ENCODE peak calls at places on chromosomes 5 and 9, in ten cellular contexts. M, S, G, C, Q, D, F, N, I and U are unnamed samples.

GRCh38 chr5:100803391-100803790 is 99.7 kb downstream of the ST8SIA4 start:
- DNase-seq in Q (no peak), I (no peak), M (no peak), C (no peak), N (no peak), S (no peak), G (no peak), D (no peak), F (no peak), U (no peak)

GRCh38 chr5:96149546-96149945 is 187.9 kb upstream of the ELL2 start:
- DNase-seq in D (peak; percentile 67), N (no peak), I (no peak), F (no peak), M (peak; percentile 88), S (no peak), C (peak; percentile 39), G (no peak), Q (no peak), U (no peak)

GRCh38 chr5:31377284-31377946 is 154.5 kb downstream of the DROSHA start:
- DNase-seq in D (no peak), M (no peak), I (no peak), C (no peak), N (no peak), G (no peak), Q (no peak), F (no peak), S (no peak), U (no peak)

GRCh38 chr5:133945561-133945960 is 22.9 kb downstream of the C5orf15 start:
- DNase-seq in F (no peak), G (no peak), D (no peak), N (no peak), M (peak; percentile 64), I (no peak), C (no peak), S (no peak), Q (no peak), U (no peak)

GRCh38 chr9:136645343-136645902 is 17.3 kb upstream of the EGFL7 start:
- DNase-seq in D (no peak), G (no peak), S (no peak), N (no peak), Q (no peak), F (no peak), M (no peak), C (no peak), I (no peak), U (no peak)

GRCh38 chr5:176548967-176549444 is at the start of gene CDHR2:
- DNase-seq in S (no peak), I (no peak), D (no peak), N (no peak), M (no peak), Q (no peak), F (no peak), G (no peak), C (no peak), U (no peak)

GRCh38 chr9:26313108-26313507 is 579.5 kb downstream of the CAAP1 start:
- DNase-seq in D (no peak), G (no peak), I (no peak), M (no peak), N (no peak), F (no peak), S (no peak), Q (no peak), C (no peak), U (no peak)

GRCh38 chr5:38926121-38926520 is 80.3 kb downstream of the OSMR start:
- DNase-seq in N (no peak), S (no peak), I (no peak), F (no peak), D (peak; percentile 86), M (peak; percentile 84), Q (no peak), G (no peak), C (no peak), U (no peak)

GRCh38 chr5:78638423-78638822 is 10.1 kb downstream of the LHFPL2 start:
- DNase-seq in Q (no peak), N (no peak), M (peak; percentile 99), F (no peak), D (peak; percentile 99), S (peak; percentile 75), G (peak; percentile 77), I (no peak), C (peak; percentile 84), U (peak; percentile 56)

GRCh38 chr9:136688274-136689107 is 1.2 kb upstream of the AGPAT2 start:
- DNase-seq in G (no peak), M (no peak), F (no peak), D (no peak), N (no peak), S (no peak), I (no peak), Q (peak; percentile 78), C (no peak), U (no peak)

GRCh38 chr5:176365663-176366574 is 632 bp downstream of the ARL10 start:
- DNase-seq in I (no peak), D (peak; percentile 77), Q (peak; percentile 63), G (peak; percentile 74), F (no peak), M (peak; percentile 79), N (no peak), S (no peak), C (no peak), U (peak; percentile 62)

GRCh38 chr5:169354263-169354662 is 53.3 kb upstream of the SLIT3 start:
- DNase-seq in G (no peak), D (peak; percentile 56), Q (no peak), M (peak; percentile 50), C (peak; percentile 62), N (no peak), F (no peak), S (no peak), I (peak; percentile 11), U (no peak)

GRCh38 chr9:12884736-12885395 is 110.0 kb downstream of the LURAP1L start:
- DNase-seq in Q (no peak), N (no peak), M (peak; percentile 68), C (peak; percentile 86), F (no peak), D (peak; percentile 80), G (no peak), I (no peak), S (no peak), U (no peak)

GRCh38 chr9:31916591-31917223 is 467.7 kb upstream of the ACO1 start:
- DNase-seq in M (no peak), Q (no peak), G (no peak), N (no peak), D (no peak), I (no peak), F (no peak), S (no peak), C (no peak), U (no peak)

GRCh38 chr5:177035982-177036381 is 13.5 kb downstream of the ZNF346 start:
- DNase-seq in Q (peak; percentile 47), N (no peak), M (peak; percentile 21), S (no peak), C (no peak), F (no peak), I (no peak), D (no peak), G (no peak), U (no peak)

GRCh38 chr5:72160959-72161358 is 53.7 kb downstream of the MAP1B start:
- DNase-seq in D (peak; percentile 60), S (no peak), N (no peak), F (no peak), Q (no peak), M (no peak), I (no peak), C (no peak), G (no peak), U (no peak)

GRCh38 chr5:178551468-178551867 is 38.7 kb downstream of the COL23A1 start:
- DNase-seq in G (no peak), F (no peak), N (no peak), M (no peak), D (no peak), S (no peak), Q (no peak), C (no peak), I (no peak), U (no peak)

GRCh38 chr9:88971131-88971960 is 19.9 kb upstream of the S1PR3 start:
- DNase-seq in N (no peak), S (no peak), I (no peak), M (no peak), D (no peak), Q (no peak), C (no peak), G (no peak), F (no peak), U (peak; percentile 52)

GRCh38 chr9:2257530-2257929 is 242.4 kb downstream of the SMARCA2 start:
- DNase-seq in M (no peak), S (no peak), N (no peak), C (no peak), F (no peak), I (no peak), Q (no peak), D (no peak), G (no peak), U (no peak)

GRCh38 chr5:59391576-59391975 is 501.9 kb downstream of the PDE4D start:
- DNase-seq in C (no peak), F (no peak), D (no peak), N (no peak), G (no peak), Q (no peak), S (no peak), M (no peak), I (no peak), U (no peak)

GRCh38 chr5:96067902-96068614 is 106.4 kb upstream of the ELL2 start:
- DNase-seq in D (peak; percentile 97), C (peak; percentile 85), F (no peak), G (no peak), N (no peak), M (peak; percentile 96), S (no peak), Q (no peak), I (peak; percentile 19), U (no peak)

GRCh38 chr5:68465133-68465532 is 249.6 kb downstream of the PIK3R1 start:
- DNase-seq in F (no peak), Q (no peak), G (no peak), N (no peak), D (no peak), C (no peak), M (no peak), I (peak; percentile 29), S (no peak), U (no peak)

GRCh38 chr9:32378993-32379729 is 5.3 kb upstream of the ACO1 start:
- DNase-seq in N (peak; percentile 55), D (peak; percentile 81), F (peak; percentile 21), G (no peak), I (peak; percentile 74), Q (peak; percentile 67), C (peak; percentile 82), M (peak; percentile 80), S (no peak), U (peak; percentile 59)

GRCh38 chr9:71854811-71855210 is 56.2 kb downstream of the ABHD17B start:
- DNase-seq in Q (no peak), C (no peak), S (no peak), I (no peak), M (no peak), F (no peak), G (no peak), N (no peak), D (no peak), U (no peak)

GRCh38 chr5:143141652-143142051 is 261.8 kb downstream of the NR3C1 start:
- DNase-seq in D (no peak), G (no peak), C (no peak), I (no peak), S (no peak), N (no peak), F (no peak), M (no peak), Q (no peak), U (no peak)

GRCh38 chr9:127231666-127232065 is 32.9 kb upstream of the GARNL3 start:
- DNase-seq in F (no peak), G (no peak), D (no peak), S (no peak), I (no peak), N (no peak), Q (no peak), M (no peak), C (no peak), U (no peak)

GRCh38 chr9:35756275-35756742 is 2.2 kb upstream of the MSMP start:
- DNase-seq in F (no peak), M (peak; percentile 19), I (no peak), N (no peak), G (peak; percentile 87), Q (no peak), S (peak; percentile 74), D (no peak), C (no peak), U (no peak)

GRCh38 chr5:154228696-154229095 is 38.2 kb downstream of the GALNT10 start:
- DNase-seq in C (no peak), S (no peak), Q (peak; percentile 59), M (no peak), G (no peak), D (no peak), N (no peak), I (peak; percentile 41), F (peak; percentile 40), U (no peak)